ENCODE peak calls at places on chromosomes 5 and 9, in nine cellular contexts. N is Jurkat, Clone E6-1; E is NCI-H524; Q is upper lobe of right lung; G is iris pigment epithelial cell; H is NCI-H2081; Z is SHP77; J is right atrium auricular region; V is hepatic stellate cell. O is an unnamed sample.

GRCh38 chr5:95486185-95486584 is 68.6 kb downstream of the SKIC3 start:
- DNase-seq in N (no peak), E (no peak), Q (no peak), G (no peak), H (no peak), Z (no peak), J (no peak), V (no peak), O (no peak)

GRCh38 chr5:146962801-146963355 is 84.3 kb upstream of the PPP2R2B start:
- DNase-seq in N (no peak), E (no peak), Q (no peak), G (peak), H (no peak), Z (no peak), J (no peak), V (no peak), O (peak)

GRCh38 chr5:73901045-73901444 is 275.0 kb downstream of the ARHGEF28 start:
- DNase-seq in N (no peak), E (no peak), Q (no peak), G (peak), H (no peak), Z (no peak), J (no peak), V (no peak), O (peak)

GRCh38 chr5:111697881-111698757 is 58.9 kb downstream of the NREP start:
- DNase-seq in N (no peak), E (no peak), Q (no peak), G (peak), H (no peak), Z (no peak), J (no peak), V (no peak), O (peak)

GRCh38 chr5:33807771-33808170 is 84.0 kb downstream of the ADAMTS12 start:
- DNase-seq in N (no peak), E (no peak), Q (no peak), G (peak), H (no peak), Z (no peak), J (no peak), V (no peak), O (peak)

GRCh38 chr5:14240366-14240765 is 97.2 kb downstream of the TRIO start:
- DNase-seq in N (no peak), E (peak), Q (no peak), G (peak), H (no peak), Z (no peak), J (no peak), V (peak), O (peak)

GRCh38 chr5:72550595-72550994 is 43.4 kb upstream of the ZNF366 start:
- DNase-seq in N (no peak), E (no peak), Q (no peak), G (no peak), H (no peak), Z (no peak), J (no peak), V (no peak), O (no peak)

GRCh38 chr5:61455179-61456006 is 123.3 kb downstream of the ZSWIM6 start:
- DNase-seq in N (no peak), E (no peak), Q (no peak), G (no peak), H (no peak), Z (no peak), J (no peak), V (no peak), O (no peak)

GRCh38 chr9:137303893-137304382 is 1.9 kb upstream of the NRARP start:
- DNase-seq in N (no peak), E (no peak), Q (peak), G (no peak), H (no peak), Z (no peak), J (no peak), V (no peak), O (no peak)

GRCh38 chr5:177592905-177593304 is 902 bp downstream of the TMED9 start:
- DNase-seq in N (no peak), E (no peak), Q (peak), G (no peak), H (no peak), Z (no peak), J (no peak), V (no peak), O (no peak)

GRCh38 chr9:6384732-6385131 is 28.3 kb upstream of the UHRF2 start:
- DNase-seq in N (no peak), E (no peak), Q (no peak), G (no peak), H (no peak), Z (no peak), J (no peak), V (no peak), O (no peak)

GRCh38 chr5:131672791-131673190 is 37.8 kb upstream of the RAPGEF6 start:
- DNase-seq in N (no peak), E (no peak), Q (no peak), G (no peak), H (no peak), Z (no peak), J (no peak), V (no peak), O (no peak)

GRCh38 chr5:94374336-94374735 is 244.1 kb downstream of the KIAA0825 start:
- DNase-seq in N (no peak), E (no peak), Q (no peak), G (no peak), H (no peak), Z (no peak), J (no peak), V (no peak), O (no peak)

GRCh38 chr5:119255571-119256356 is 100.1 kb upstream of the TNFAIP8 start:
- DNase-seq in N (no peak), E (no peak), Q (no peak), G (no peak), H (no peak), Z (peak), J (no peak), V (no peak), O (no peak)

GRCh38 chr5:4079881-4080280 is 484.2 kb downstream of the IRX1 start:
- DNase-seq in N (no peak), E (no peak), Q (no peak), G (no peak), H (no peak), Z (no peak), J (no peak), V (no peak), O (no peak)

GRCh38 chr5:5387192-5387591 is 35.3 kb upstream of the ICE1 start:
- DNase-seq in N (no peak), E (no peak), Q (no peak), G (no peak), H (no peak), Z (no peak), J (no peak), V (no peak), O (no peak)

GRCh38 chr9:98341157-98342102 is 86.0 kb upstream of the TBC1D2 start:
- DNase-seq in N (no peak), E (peak), Q (no peak), G (no peak), H (no peak), Z (no peak), J (no peak), V (no peak), O (no peak)

GRCh38 chr9:34084562-34084961 is 35.9 kb upstream of the UBAP2 start:
- DNase-seq in N (no peak), E (no peak), Q (peak), G (no peak), H (no peak), Z (no peak), J (no peak), V (no peak), O (peak)

GRCh38 chr9:122075135-122076030 is 17.7 kb downstream of the TTLL11 start:
- DNase-seq in N (no peak), E (no peak), Q (no peak), G (peak), H (no peak), Z (no peak), J (peak), V (no peak), O (no peak)

GRCh38 chr5:142569905-142570304 is 116.0 kb downstream of the FGF1 start:
- DNase-seq in N (no peak), E (no peak), Q (no peak), G (peak), H (no peak), Z (no peak), J (no peak), V (no peak), O (no peak)

GRCh38 chr5:756171-756570 is 28.4 kb downstream of the ZDHHC11B start:
- DNase-seq in N (no peak), E (no peak), Q (peak), G (no peak), H (no peak), Z (no peak), J (peak), V (no peak), O (no peak)

GRCh38 chr9:85016389-85016997 is 347.0 kb downstream of the NTRK2 start:
- DNase-seq in N (no peak), E (no peak), Q (no peak), G (no peak), H (no peak), Z (no peak), J (no peak), V (no peak), O (no peak)

GRCh38 chr5:1033606-1034420 is 25.2 kb downstream of the NKD2 start:
- DNase-seq in N (no peak), E (no peak), Q (no peak), G (no peak), H (no peak), Z (no peak), J (no peak), V (no peak), O (no peak)

GRCh38 chr9:123000371-123001068 is 32.9 kb upstream of the GPR21 start:
- DNase-seq in N (no peak), E (no peak), Q (no peak), G (peak), H (no peak), Z (no peak), J (no peak), V (no peak), O (no peak)

GRCh38 chr5:3376611-3377010 is 219.0 kb upstream of the IRX1 start:
- DNase-seq in N (no peak), E (no peak), Q (no peak), G (no peak), H (no peak), Z (no peak), J (peak), V (no peak), O (no peak)

GRCh38 chr9:76987594-76988200 is 31.8 kb upstream of the FOXB2 start:
- DNase-seq in N (peak), E (peak), Q (no peak), G (peak), H (peak), Z (peak), J (no peak), V (peak), O (peak)

GRCh38 chr9:129027685-129028191 is 393 bp downstream of the SH3GLB2 start:
- DNase-seq in N (peak), E (peak), Q (no peak), G (no peak), H (peak), Z (peak), J (peak), V (no peak), O (no peak)

GRCh38 chr9:95753762-95754465 is 121.6 kb upstream of the ERCC6L2 start:
- DNase-seq in N (no peak), E (no peak), Q (no peak), G (no peak), H (peak), Z (no peak), J (no peak), V (no peak), O (no peak)

O was measured in fibroblast of lung.